ENCODE peak calls at places on chromosomes 7 and 10, in four cellular contexts. I is mesendoderm, G is H1, A is pancreas. N is an unnamed sample.

GRCh38 chr10:111973306-111973705 is 210.3 kb downstream of the GPAM start:
- DNase-seq in I (no peak), G (no peak), A (no peak), N (no peak)

GRCh38 chr7:34756691-34757090 is 98.7 kb downstream of the NPSR1 start:
- DNase-seq in I (no peak), G (no peak), A (no peak), N (no peak)

GRCh38 chr10:61906502-61906901 is 5.0 kb downstream of the ARID5B start:
- DNase-seq in I (no peak), G (no peak), A (no peak), N (no peak)

GRCh38 chr7:40880581-40880980 is 745.8 kb downstream of the SUGCT start:
- DNase-seq in I (no peak), G (no peak), A (no peak), N (no peak)

GRCh38 chr7:21426286-21426957 is 1.5 kb upstream of the SP4 start:
- DNase-seq in I (peak; percentile 68), G (no peak), A (no peak), N (no peak)

GRCh38 chr10:44363716-44364115 is 21.2 kb downstream of the CXCL12 start:
- DNase-seq in I (no peak), G (no peak), A (no peak), N (no peak)

GRCh38 chr10:32073676-32074075 is 17.5 kb upstream of the KIF5B start:
- DNase-seq in I (no peak), G (no peak), A (no peak), N (no peak)

GRCh38 chr10:33303988-33304387 is 30.5 kb downstream of the NRP1 start:
- DNase-seq in I (no peak), G (no peak), A (no peak), N (no peak)

GRCh38 chr7:66245008-66245407 is 39.9 kb downstream of the TPST1 start:
- DNase-seq in I (no peak), G (no peak), A (no peak), N (no peak)

GRCh38 chr10:69645751-69646687 is 16.0 kb downstream of the FAM241B start:
- DNase-seq in I (peak; percentile 90), G (no peak), A (no peak), N (no peak)

GRCh38 chr10:116385994-116386809 is 41.4 kb upstream of the PNLIPRP3 start:
- DNase-seq in I (peak; percentile 46), G (no peak), A (no peak), N (no peak)

GRCh38 chr7:18637516-18637915 is 142.0 kb downstream of the HDAC9 start:
- DNase-seq in I (no peak), G (no peak), A (no peak), N (no peak)

GRCh38 chr10:77542860-77543259 is 94.7 kb downstream of the KCNMA1 start:
- DNase-seq in I (no peak), G (no peak), A (no peak), N (no peak)

GRCh38 chr10:17516376-17516775 is 62.0 kb upstream of the ST8SIA6 start:
- DNase-seq in I (no peak), G (no peak), A (no peak), N (no peak)

GRCh38 chr7:51290702-51291290 is 25.8 kb downstream of the COBL start:
- DNase-seq in I (no peak), G (no peak), A (no peak), N (no peak)

GRCh38 chr7:51295435-51296269 is 21.0 kb downstream of the COBL start:
- DNase-seq in I (no peak), G (no peak), A (no peak), N (no peak)

GRCh38 chr7:51289608-51290370 is 26.8 kb downstream of the COBL start:
- DNase-seq in I (no peak), G (no peak), A (no peak), N (no peak)

GRCh38 chr7:51288896-51289607 is 27.6 kb downstream of the COBL start:
- DNase-seq in I (peak; percentile 19), G (no peak), A (no peak), N (no peak)

DNA sequence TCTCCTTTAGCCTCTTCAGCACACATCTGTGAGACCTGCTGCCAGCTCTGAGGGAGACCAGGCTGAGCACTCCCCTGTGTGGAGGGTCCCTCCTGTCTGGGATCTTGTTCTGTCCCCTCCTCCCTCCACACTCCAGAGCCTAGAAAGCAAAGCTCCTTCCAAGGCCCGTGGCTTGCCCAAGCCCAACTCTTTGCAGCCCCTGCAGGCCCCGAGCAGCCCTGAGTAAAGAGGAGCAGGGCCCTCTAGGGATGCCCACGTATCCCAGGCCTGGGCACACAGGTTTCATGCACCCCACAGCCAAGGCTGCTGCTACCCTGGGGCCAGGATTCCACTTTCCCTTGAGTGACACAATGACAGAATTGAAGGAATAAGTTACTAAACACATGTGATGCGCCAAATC is 24.0 kb downstream of the COBL start:
- DNase-seq in I (no peak), G (no peak), A (no peak), N (no peak)
- H3K4me1 ChIP-seq in I (no peaks in the 10 kb centered on the region), G (peaks cover 11% of the 10 kb centered on the region), A (no peaks in the 10 kb centered on the region), N (no peaks in the 10 kb centered on the region)

GRCh38 chr10:21976280-21976679 is 27.2 kb downstream of the DNAJC1 start:
- DNase-seq in I (no peak), G (no peak), A (no peak), N (no peak)
- H3K4me3 ChIP-seq in I (no peak overlapping the region), G (no peak overlapping the region), A (no peak overlapping the region), N (no peak overlapping the region)

GRCh38 chr7:1060315-1061080 is 16.2 kb downstream of the GPR146 start:
- DNase-seq in I (peak; percentile 80), G (no peak), A (peak; percentile 64), N (no peak)

GRCh38 chr7:1058311-1058710 is 14.0 kb downstream of the GPR146 start:
- DNase-seq in I (no peak), G (no peak), A (peak; percentile 33), N (peak; percentile 63)

GRCh38 chr7:1057416-1058291 is 13.3 kb downstream of the GPR146 start:
- DNase-seq in I (no peak), G (no peak), A (peak; percentile 35), N (no peak)

GRCh38 chr7:1059200-1060091 is 15.1 kb downstream of the GPR146 start:
- DNase-seq in I (peak; percentile 98), G (peak; percentile 75), A (peak; percentile 66), N (peak; percentile 79)

DNA sequence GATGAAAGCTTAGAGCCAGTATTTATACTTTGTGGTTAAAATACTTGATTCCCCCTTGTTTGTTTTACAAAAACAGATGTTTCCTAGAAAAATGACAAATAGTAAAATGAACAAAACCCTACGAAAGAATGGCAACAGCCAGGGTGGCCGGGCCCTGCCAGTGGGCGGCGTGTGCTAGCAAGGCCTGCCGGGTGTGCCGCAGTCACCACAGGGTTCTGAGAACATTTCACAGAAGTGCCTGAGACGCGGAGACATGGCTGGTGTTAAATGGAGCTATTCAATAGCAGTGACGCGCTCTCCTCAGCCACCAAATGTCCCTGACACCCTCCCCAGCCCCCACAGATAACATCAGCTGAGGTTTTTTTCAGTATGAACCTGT is 14.5 kb downstream of the GPR146 start:
- DNase-seq in I (no peak), G (no peak), A (peak; percentile 15), N (no peak)
- H3K4me1 ChIP-seq in I (peaks cover 4% of the 10 kb centered on the region), G (no peaks in the 10 kb centered on the region), A (no peaks in the 10 kb centered on the region), N (peaks cover 50% of the 10 kb centered on the region)

GRCh38 chr10:127737563-127738511 is 852 bp downstream of the FOXI2 start:
- DNase-seq in I (no peak), G (peak; percentile 62), A (no peak), N (no peak)

GRCh38 chr10:127735156-127735555 is 1.8 kb upstream of the FOXI2 start:
- DNase-seq in I (no peak), G (peak; percentile 50), A (no peak), N (no peak)

GRCh38 chr10:127735723-127736221 is 1.2 kb upstream of the FOXI2 start:
- DNase-seq in I (no peak), G (peak; percentile 54), A (no peak), N (no peak)

GRCh38 chr10:127736915-127737562 is at the start of gene FOXI2:
- DNase-seq in I (peak; percentile 77), G (no peak), A (no peak), N (no peak)

GRCh38 chr10:127736222-127736914 is 617 bp upstream of the FOXI2 start:
- DNase-seq in I (no peak), G (peak; percentile 81), A (no peak), N (no peak)
- H3K4me3 ChIP-seq in I (no peak overlapping the region), G (peak overlapping the region; percentile 21), A (no peak overlapping the region), N (no peak overlapping the region)

GRCh38 chr7:6376820-6377219 is 70.9 kb downstream of the DAGLB start:
- DNase-seq in I (no peak), G (no peak), A (no peak), N (no peak)
- H3K4me1 ChIP-seq in I (no peaks in the 10 kb centered on the region), G (peaks cover 3% of the 10 kb centered on the region), A (no peaks in the 10 kb centered on the region), N (peaks cover 30% of the 10 kb centered on the region)

N was measured in left lung.